ENCODE peak calls at places on chromosomes 11 and 22, in four cellular contexts. Y is psoas muscle, D is astrocyte of the spinal cord, O is epithelial cell of esophagus. I is an unnamed sample.

GRCh38 chr11:96114178-96115070 is 190.5 kb upstream of the MTMR2 start:
- DNase-seq in D (no peak), O (peak; percentile 80), Y (no peak), I (no peak)

GRCh38 chr11:60265373-60266214 is 14.9 kb upstream of the MS4A4A start:
- DNase-seq in O (peak; percentile 48), Y (no peak), D (peak; percentile 18), I (peak; percentile 47)

GRCh38 chr22:29030618-29031235 is 30.9 kb downstream of the C22orf31 start:
- DNase-seq in D (peak; percentile 96), Y (peak; percentile 77), O (peak; percentile 54), I (peak; percentile 88)

GRCh38 chr11:2346586-2347335 is 30.3 kb upstream of the CD81 start:
- DNase-seq in O (no peak), D (no peak), Y (no peak), I (no peak)

GRCh38 chr11:128891912-128892398 is 799 bp downstream of the KCNJ5 start:
- DNase-seq in D (no peak), Y (no peak), O (no peak), I (no peak)

GRCh38 chr11:2689551-2690260 is 10.1 kb downstream of the KCNQ1OT1 start:
- DNase-seq in D (no peak), O (no peak), Y (no peak), I (no peak)

GRCh38 chr11:36389811-36390210 is 93.7 kb downstream of the PRR5L start:
- DNase-seq in D (no peak), Y (no peak), O (peak; percentile 51), I (no peak)

GRCh38 chr11:34223907-34224306 is 118.5 kb downstream of the NAT10 start:
- DNase-seq in O (no peak), D (no peak), Y (no peak), I (no peak)

GRCh38 chr22:32781695-32782094 is 19.8 kb upstream of the TIMP3 start:
- DNase-seq in O (no peak), Y (no peak), D (no peak), I (peak; percentile 63)

GRCh38 chr11:122834065-122834464 is 4.2 kb upstream of the CRTAM start:
- DNase-seq in O (no peak), Y (no peak), D (no peak), I (no peak)

GRCh38 chr11:8015753-8016239 is 28.7 kb downstream of the EIF3F start:
- DNase-seq in O (no peak), Y (no peak), D (peak; percentile 33), I (peak; percentile 37)

GRCh38 chr11:8652140-8652539 is 30.3 kb downstream of the TRIM66 start:
- DNase-seq in Y (no peak), D (peak; percentile 86), O (peak; percentile 94), I (peak; percentile 56)

GRCh38 chr11:12897390-12897789 is 111.7 kb upstream of the RASSF10 start:
- DNase-seq in Y (peak; percentile 34), O (no peak), D (no peak), I (no peak)

GRCh38 chr11:43579171-43579918 is 101.2 kb upstream of the HSD17B12 start:
- DNase-seq in Y (no peak), D (peak; percentile 32), O (peak; percentile 59), I (no peak)

GRCh38 chr11:115334932-115335788 is 169.1 kb downstream of the CADM1 start:
- DNase-seq in O (peak; percentile 42), D (peak; percentile 52), Y (no peak), I (peak; percentile 55)

GRCh38 chr11:70696076-70696475 is 297.7 kb downstream of the CTTN start:
- DNase-seq in D (no peak), Y (no peak), O (no peak), I (no peak)

GRCh38 chr22:44505796-44506354 is 7.8 kb upstream of the RTL6 start:
- DNase-seq in O (no peak), Y (no peak), D (no peak), I (no peak)

GRCh38 chr11:59200421-59200746 is 12.3 kb downstream of the MPEG1 start:
- DNase-seq in O (no peak), D (no peak), Y (no peak), I (no peak)

GRCh38 chr11:76221365-76221764 is 15.1 kb upstream of the WNT11 start:
- DNase-seq in O (no peak), Y (no peak), D (no peak), I (no peak)

GRCh38 chr22:22799561-22799960 is 88.1 kb upstream of the IGLL5 start:
- DNase-seq in Y (no peak), D (no peak), O (no peak), I (no peak)

GRCh38 chr11:120225372-120225909 is 14.5 kb upstream of the POU2F3 start:
- DNase-seq in D (peak; percentile 67), O (no peak), Y (no peak), I (peak; percentile 61)

GRCh38 chr11:76348348-76348747 is 32.6 kb downstream of the THAP12 start:
- DNase-seq in O (no peak), Y (no peak), D (no peak), I (no peak)

GRCh38 chr11:107721207-107721606 is 9.4 kb upstream of the SLN start:
- DNase-seq in O (no peak), Y (no peak), D (no peak), I (no peak)

GRCh38 chr11:18522388-18522787 is 4.4 kb downstream of the TSG101 start:
- DNase-seq in D (no peak), O (peak; percentile 24), Y (no peak), I (peak; percentile 14)

GRCh38 chr11:128512478-128513127 is 74.8 kb downstream of the ETS1 start:
- DNase-seq in D (no peak), Y (no peak), O (no peak), I (no peak)

GRCh38 chr11:2271077-2271326 is 614 bp upstream of the ASCL2 start:
- DNase-seq in O (peak; percentile 27), D (no peak), Y (peak; percentile 48), I (no peak)

GRCh38 chr11:47355283-47356128 is 3.0 kb upstream of the MYBPC3 start:
- DNase-seq in D (peak; percentile 88), O (peak; percentile 94), Y (peak; percentile 95), I (peak; percentile 94)

DNA sequence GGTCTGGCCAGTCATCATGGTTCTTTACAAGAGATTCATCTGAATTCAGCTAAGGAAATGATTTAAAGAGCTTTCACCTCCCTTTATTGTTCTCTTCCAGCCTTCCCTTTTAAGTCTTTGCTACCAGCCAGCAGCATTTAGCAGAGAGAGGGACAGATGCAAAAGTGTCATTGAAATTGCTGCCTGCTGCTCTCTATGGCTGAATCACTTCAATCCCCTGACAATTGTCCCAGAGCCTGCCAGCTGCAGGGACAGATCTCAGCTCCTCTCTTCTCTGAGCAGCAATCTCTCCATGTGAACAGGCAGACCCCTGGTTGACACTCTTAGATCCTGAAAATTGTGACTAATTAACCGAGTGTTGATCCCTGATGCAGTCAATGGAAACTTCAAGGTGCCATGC is 816.9 kb upstream of the CCDC90B start:
- DNase-seq in O (no peak), Y (no peak), D (no peak), I (no peak)
- TF ChIP-seq CTCF in O (no peak), Y (no peak), D (no peak), I (no peak)

DNA sequence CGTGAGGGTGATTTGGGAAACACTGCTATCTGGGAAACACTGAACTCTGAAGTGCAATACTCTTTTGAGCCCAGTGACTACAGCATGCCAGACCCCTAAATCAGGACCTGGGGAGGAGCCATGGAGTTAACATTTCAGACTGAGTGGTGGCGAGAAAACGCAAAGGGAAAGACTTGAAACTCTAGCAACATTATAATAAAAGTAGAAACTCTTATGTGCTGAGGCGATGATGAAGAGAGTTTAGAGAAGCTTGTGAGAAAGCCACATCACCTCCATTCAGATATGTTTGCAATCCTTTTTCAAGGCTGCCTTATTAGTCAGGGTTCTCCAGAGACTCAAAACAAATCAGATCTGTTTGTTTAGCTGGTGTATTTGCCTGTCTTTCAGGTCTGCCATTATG is 1.9 kb downstream of the FEN1 start:
- DNase-seq in Y (no peak), D (no peak), O (no peak), I (no peak)
- H3K4me3 ChIP-seq in Y (no peak overlapping the region), D (no peak overlapping the region), O (no peak overlapping the region), I (no peak overlapping the region)

GRCh38 chr11:30329150-30329940 is 6.4 kb downstream of the ARL14EP start:
- DNase-seq in O (peak; percentile 17), Y (no peak), D (no peak), I (no peak)

GRCh38 chr11:30328676-30329075 is 5.8 kb downstream of the ARL14EP start:
- DNase-seq in Y (no peak), D (no peak), O (no peak), I (peak; percentile 63)

DNA sequence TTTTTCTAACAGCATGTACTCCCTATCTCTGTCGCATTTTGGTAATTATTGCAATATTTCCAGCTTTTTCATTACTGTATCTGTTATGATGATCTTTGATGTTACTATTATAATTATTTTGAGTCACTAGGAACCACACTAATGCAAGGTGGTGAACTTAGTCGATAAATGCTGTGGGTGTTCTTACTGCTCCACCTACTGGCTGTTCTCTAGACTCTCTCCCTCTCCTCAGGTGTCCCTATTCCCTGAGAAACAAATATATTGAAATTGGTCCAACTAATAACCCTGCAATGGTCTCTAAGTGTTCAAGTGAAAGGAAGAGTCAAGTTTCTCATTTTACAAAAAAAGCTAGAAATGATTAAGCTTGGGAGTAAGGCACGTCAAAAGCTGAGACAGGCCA is 10.5 kb downstream of the ARL14EP start:
- DNase-seq in D (no peak), O (peak; percentile 42), Y (no peak), I (peak; percentile 58)
- TF ChIP-seq CTCF in D (peak; percentile 62), O (peak; percentile 67), Y (peak; percentile 30), I (peak; percentile 70)

GRCh38 chr11:22808559-22809197 is 20.9 kb downstream of the SVIP start:
- DNase-seq in D (no peak), O (peak; percentile 41), Y (no peak), I (no peak)
- H3K4me3 ChIP-seq in D (no peak overlapping the region), O (no peak overlapping the region), Y (no peak overlapping the region), I (no peak overlapping the region)

DNA sequence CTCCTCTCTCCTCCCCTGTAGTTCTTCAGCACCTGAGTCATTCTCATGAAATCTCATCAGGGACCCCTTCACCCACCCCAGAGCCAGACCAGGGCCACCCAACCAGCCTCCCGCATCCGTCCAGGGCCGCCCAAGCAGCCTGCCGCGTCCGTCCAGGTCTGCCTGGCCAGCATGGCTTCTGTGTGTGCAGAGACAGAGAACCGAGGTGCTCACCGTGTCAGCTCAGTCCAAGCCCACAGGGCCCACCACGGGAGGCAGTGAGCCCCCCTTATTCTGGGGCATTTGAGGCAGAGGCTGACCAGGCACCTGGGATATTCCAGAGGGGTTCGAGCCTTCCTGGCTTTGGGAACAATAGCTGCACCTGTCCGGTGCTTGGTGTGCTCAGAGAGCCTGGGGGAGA is 1117.3 kb downstream of the BRD1 start:
- DNase-seq in O (no peak), D (no peak), Y (no peak), I (no peak)
- TF ChIP-seq CTCF in O (no peak), D (no peak), Y (no peak), I (no peak)

DNA sequence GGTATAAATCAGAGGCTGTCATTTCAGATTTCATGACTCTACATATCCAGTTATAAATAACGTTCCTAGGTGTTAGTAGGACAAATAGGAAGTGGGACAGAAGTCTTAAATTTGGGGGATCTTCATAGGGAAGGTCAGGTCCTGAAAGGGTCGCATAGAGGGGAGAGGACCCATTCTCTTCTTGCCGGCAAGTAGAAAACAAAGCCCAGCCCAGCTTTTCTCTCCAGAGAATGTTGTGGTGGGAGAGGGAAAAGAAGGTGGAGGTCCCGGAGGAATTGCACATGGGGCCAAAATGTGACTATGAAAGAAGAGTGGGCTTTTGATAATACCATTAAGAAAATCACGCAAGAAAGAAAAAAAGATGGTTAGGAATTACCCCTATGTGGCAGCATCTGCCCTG is 976 bp upstream of the NELL1 start:
- DNase-seq in D (no peak), O (no peak), Y (no peak), I (no peak)
- H3K4me3 ChIP-seq in D (no peak overlapping the region), O (no peak overlapping the region), Y (no peak overlapping the region), I (no peak overlapping the region)

I was measured in choroid plexus epithelial cell.